ENCODE peak calls at places on chromosome 6, in seven cellular contexts. P, W, I, D, G, L and F are unnamed samples.

GRCh38 chr6:75381878-75382633 is 97.5 kb upstream of the TMEM30A start:
- DNase-seq in P (no peak), W (no peak), I (no peak), D (no peak), G (no peak), L (no peak), F (no peak)

GRCh38 chr6:43268348-43268685 is 25.0 kb downstream of the TTBK1 start:
- DNase-seq in P (no peak), W (no peak), I (no peak), D (no peak), G (no peak), L (no peak), F (no peak)

GRCh38 chr6:3321875-3322274 is 63.1 kb downstream of the PSMG4 start:
- DNase-seq in P (no peak), W (no peak), I (no peak), D (no peak), G (no peak), L (no peak), F (no peak)

GRCh38 chr6:170243791-170244291 is 47.0 kb downstream of the DLL1 start:
- DNase-seq in P (no peak), W (no peak), I (no peak), D (no peak), G (no peak), L (no peak), F (no peak)

GRCh38 chr6:43636312-43636667 is 650 bp downstream of the MAD2L1BP start:
- DNase-seq in P (peak), W (peak), I (no peak), D (no peak), G (no peak), L (no peak), F (no peak)

GRCh38 chr6:125809771-125810315 is 19.1 kb downstream of the NCOA7 start:
- DNase-seq in P (no peak), W (no peak), I (no peak), D (no peak), G (no peak), L (no peak), F (no peak)

GRCh38 chr6:148324297-148325007 is 18.2 kb upstream of the SASH1 start:
- DNase-seq in P (peak), W (peak), I (no peak), D (no peak), G (no peak), L (no peak), F (peak)

GRCh38 chr6:28263946-28264345 is 3.0 kb upstream of the ZSCAN26 start:
- DNase-seq in P (no peak), W (peak), I (no peak), D (no peak), G (no peak), L (no peak), F (no peak)

GRCh38 chr6:125790403-125791150 is at the start of gene NCOA7:
- DNase-seq in P (peak), W (peak), I (peak), D (peak), G (peak), L (peak), F (peak)

GRCh38 chr6:392441-393390 is 1.2 kb downstream of the IRF4 start:
- DNase-seq in P (no peak), W (no peak), I (peak), D (peak), G (no peak), L (peak), F (no peak)

GRCh38 chr6:67698534-67698933 is 936.5 kb upstream of the ADGRB3 start:
- DNase-seq in P (no peak), W (no peak), I (no peak), D (no peak), G (no peak), L (no peak), F (no peak)

GRCh38 chr6:109291893-109292292 is 90.4 kb downstream of the CD164 start:
- DNase-seq in P (no peak), W (no peak), I (peak), D (no peak), G (no peak), L (no peak), F (no peak)

GRCh38 chr6:101926149-101926925 is 532.8 kb downstream of the GRIK2 start:
- DNase-seq in P (no peak), W (peak), I (no peak), D (no peak), G (no peak), L (no peak), F (no peak)

GRCh38 chr6:45138765-45139164 is 189.4 kb upstream of the RUNX2 start:
- DNase-seq in P (no peak), W (no peak), I (no peak), D (no peak), G (no peak), L (no peak), F (no peak)

DNA sequence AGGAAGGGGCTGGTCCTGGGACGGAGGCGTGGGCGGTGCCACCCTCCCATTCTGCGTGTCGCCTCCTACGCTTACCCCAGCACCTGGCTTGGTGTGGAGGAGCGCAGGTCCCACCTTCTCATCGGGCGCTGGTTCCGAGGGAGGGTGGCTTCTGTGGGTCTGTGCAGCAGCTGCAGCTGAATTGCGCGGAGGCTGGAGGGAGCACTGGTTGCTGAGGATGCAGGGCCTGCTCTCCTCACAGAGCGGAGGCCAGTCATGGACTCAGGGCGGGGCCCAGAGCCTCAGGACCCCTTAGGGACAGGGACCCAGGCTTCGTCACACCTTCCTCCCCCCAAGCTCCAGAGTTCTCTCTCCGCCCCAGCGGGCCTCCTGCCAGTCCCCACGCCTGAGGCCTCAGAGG is 127.8 kb upstream of the MAP3K4 start:
- DNase-seq in P (no peak), W (no peak), I (no peak), D (no peak), G (no peak), L (no peak), F (no peak)
- H3K18ac ChIP-seq in P (no peak), W (no peak), I (no peak), D (no peak), G (no peak), L (peak), F (no peak)

GRCh38 chr6:159398633-159399032 is 229.4 kb downstream of the FNDC1 start:
- DNase-seq in P (no peak), W (no peak), I (no peak), D (no peak), G (no peak), L (no peak), F (no peak)
- H3K18ac ChIP-seq in P (no peak), W (no peak), I (no peak), D (no peak), G (no peak), L (no peak), F (no peak)

DNA sequence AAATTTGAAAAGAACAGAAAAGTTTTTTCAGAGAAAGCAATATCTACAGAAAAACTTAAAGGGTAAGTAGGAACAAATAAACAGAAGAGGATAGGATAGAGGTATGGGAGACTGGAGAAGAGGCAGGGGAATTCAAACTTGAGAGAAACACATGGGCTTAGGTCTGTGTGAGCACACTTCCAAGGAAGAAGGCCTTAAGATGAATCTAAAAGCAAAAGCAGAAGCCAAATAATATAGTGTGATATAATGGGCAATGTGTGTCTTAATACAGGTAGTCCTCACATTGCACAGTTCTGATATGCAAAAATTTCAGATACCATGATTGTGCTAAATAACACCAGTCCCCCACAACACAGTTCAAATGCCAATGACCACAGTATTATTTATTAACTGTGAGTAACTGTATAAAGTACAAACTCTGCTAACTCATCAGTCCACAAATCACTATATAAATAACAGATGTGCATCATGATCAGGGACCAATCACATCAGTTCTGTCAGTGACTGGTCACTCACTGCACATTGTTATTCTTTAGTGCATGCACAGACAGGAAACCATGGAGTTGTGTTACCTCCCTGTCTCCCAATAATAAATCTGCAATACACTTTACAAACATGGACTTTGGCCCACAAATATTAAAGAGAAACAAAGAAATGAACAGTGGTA is 18.6 kb downstream of the SNX14 start:
- DNase-seq in P (peak), W (peak), I (no peak), D (no peak), G (no peak), L (no peak), F (no peak)
- H3K18ac ChIP-seq in P (no peak), W (no peak), I (no peak), D (no peak), G (no peak), L (no peak), F (no peak)

GRCh38 chr6:133778414-133778813 is 110.5 kb upstream of the TCF21 start:
- DNase-seq in P (peak), W (peak), I (no peak), D (no peak), G (no peak), L (no peak), F (peak)
- H3K18ac ChIP-seq in P (no peak), W (no peak), I (no peak), D (no peak), G (no peak), L (no peak), F (no peak)

GRCh38 chr6:114007451-114007953 is 36.6 kb upstream of the HDAC2 start:
- DNase-seq in P (no peak), W (no peak), I (peak), D (no peak), G (no peak), L (no peak), F (no peak)

GRCh38 chr6:114009192-114009591 is 38.2 kb upstream of the HDAC2 start:
- DNase-seq in P (no peak), W (no peak), I (peak), D (no peak), G (peak), L (no peak), F (no peak)

DNA sequence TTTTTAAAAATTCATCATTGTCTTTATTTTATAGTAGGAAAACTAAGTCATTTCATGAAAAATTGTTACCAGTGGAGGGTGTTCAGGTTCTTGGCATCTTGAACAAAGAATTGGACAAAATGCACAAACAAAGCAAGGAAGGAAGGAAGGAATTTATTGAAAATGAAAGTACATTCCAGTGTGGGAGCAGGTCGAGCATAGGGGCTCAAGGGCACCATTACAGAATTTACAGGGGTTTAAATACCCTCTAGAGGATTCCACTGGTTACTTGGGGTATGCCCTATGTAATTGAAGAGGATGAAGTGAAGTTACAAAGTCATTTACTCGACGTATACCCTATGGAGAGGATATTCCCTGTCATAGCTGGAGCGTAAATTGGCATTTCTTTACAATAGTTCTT is 37.4 kb upstream of the HDAC2 start:
- DNase-seq in P (no peak), W (no peak), I (no peak), D (no peak), G (no peak), L (no peak), F (no peak)
- H3K18ac ChIP-seq in P (no peak), W (peak), I (peak), D (no peak), G (no peak), L (no peak), F (no peak)